ENCODE peak calls at places on chromosomes 16 and 17, in nine cellular contexts. J is HEK293T; B is left lung; U is stimulated activated CD4-positive, alpha-beta T cell treated with anti-CD3 and anti-CD28 coated beads, Interleukin-4, amount 100 ng/mL, for 48 hours; P is C1 segment of cervical spinal cord; Q is ascending aorta; Y is T-helper 2 cell; S is CD4-positive, alpha-beta T cell; L is AG08395. F is an unnamed sample.

GRCh38 chr17:67239597-67239996 is 5.4 kb downstream of the HELZ start:
- DNase-seq in J (no peak), B (no peak), U (no peak), P (no peak), Q (no peak), Y (no peak), S (no peak), L (no peak), F (no peak)

GRCh38 chr16:24504467-24505345 is 34.7 kb upstream of the RBBP6 start:
- DNase-seq in J (peak; percentile 76), B (no peak), U (peak; percentile 23), P (peak; percentile 7), Q (no peak), Y (peak; percentile 12), S (peak; percentile 47), L (peak; percentile 81), F (peak; percentile 37)

GRCh38 chr17:81371910-81372760 is 23.1 kb upstream of the BAHCC1 start:
- DNase-seq in J (no peak), B (no peak), U (no peak), P (peak; percentile 58), Q (no peak), Y (no peak), S (no peak), L (peak; percentile 67), F (no peak)

GRCh38 chr17:82559779-82560642 is 40.5 kb downstream of the FOXK2 start:
- DNase-seq in J (no peak), B (no peak), U (no peak), P (no peak), Q (no peak), Y (no peak), S (no peak), L (no peak), F (no peak)

GRCh38 chr16:12356622-12357365 is 380.3 kb downstream of the SNX29 start:
- DNase-seq in J (no peak), B (no peak), U (no peak), P (no peak), Q (no peak), Y (no peak), S (no peak), L (no peak), F (no peak)

GRCh38 chr17:67137860-67138259 is 93.5 kb downstream of the CACNG1 start:
- DNase-seq in J (no peak), B (no peak), U (no peak), P (no peak), Q (no peak), Y (no peak), S (no peak), L (no peak), F (no peak)

GRCh38 chr17:76992911-76993310 is 124.7 kb downstream of the MGAT5B start:
- DNase-seq in J (no peak), B (no peak), U (no peak), P (no peak), Q (no peak), Y (no peak), S (no peak), L (no peak), F (no peak)

GRCh38 chr17:5122586-5123342 is 6.9 kb downstream of the USP6 start:
- DNase-seq in J (no peak), B (no peak), U (no peak), P (peak; percentile 38), Q (no peak), Y (no peak), S (peak; percentile 31), L (peak; percentile 24), F (no peak)

GRCh38 chr17:77140878-77141767 is at the start of gene SEC14L1:
- DNase-seq in J (peak; percentile 35), B (no peak), U (peak; percentile 12), P (no peak), Q (no peak), Y (no peak), S (peak; percentile 47), L (no peak), F (no peak)

GRCh38 chr16:72501739-72502653 is 330.0 kb upstream of the PMFBP1 start:
- DNase-seq in J (peak; percentile 62), B (peak; percentile 34), U (peak; percentile 8), P (peak; percentile 0), Q (no peak), Y (no peak), S (no peak), L (peak; percentile 83), F (peak; percentile 49)

GRCh38 chr17:54007855-54008254 is 185.1 kb downstream of the KIF2B start:
- DNase-seq in J (no peak), B (no peak), U (no peak), P (no peak), Q (no peak), Y (no peak), S (no peak), L (no peak), F (no peak)

GRCh38 chr16:55035956-55036355 is 105.3 kb downstream of the IRX5 start:
- DNase-seq in J (no peak), B (no peak), U (no peak), P (no peak), Q (no peak), Y (no peak), S (no peak), L (peak; percentile 74), F (peak; percentile 11)

GRCh38 chr16:83835972-83836566 is 28.3 kb downstream of the HSBP1 start:
- DNase-seq in J (no peak), B (no peak), U (no peak), P (no peak), Q (no peak), Y (no peak), S (no peak), L (peak; percentile 63), F (no peak)

GRCh38 chr17:81991684-81992513 is 14.5 kb downstream of the ASPSCR1 start:
- DNase-seq in J (no peak), B (peak; percentile 89), U (no peak), P (peak; percentile 55), Q (no peak), Y (no peak), S (no peak), L (peak; percentile 86), F (peak; percentile 40)

GRCh38 chr16:56348168-56349085 is 76.9 kb downstream of the AMFR start:
- DNase-seq in J (no peak), B (no peak), U (no peak), P (no peak), Q (no peak), Y (no peak), S (no peak), L (no peak), F (no peak)

GRCh38 chr16:57620316-57621231 is 7.9 kb upstream of the ADGRG1 start:
- DNase-seq in J (no peak), B (peak; percentile 50), U (no peak), P (no peak), Q (no peak), Y (no peak), S (peak; percentile 6), L (no peak), F (no peak)

GRCh38 chr16:4506450-4506849 is 30.3 kb downstream of the HMOX2 start:
- DNase-seq in J (peak; percentile 69), B (no peak), U (peak; percentile 23), P (peak; percentile 53), Q (no peak), Y (no peak), S (peak; percentile 46), L (peak; percentile 83), F (peak; percentile 63)

GRCh38 chr16:81654346-81654745 is 124.7 kb upstream of the PLCG2 start:
- DNase-seq in J (no peak), B (no peak), U (no peak), P (no peak), Q (no peak), Y (no peak), S (no peak), L (peak; percentile 61), F (no peak)

GRCh38 chr17:48718781-48719641 is 3.3 kb downstream of the PRAC1 start:
- DNase-seq in J (no peak), B (no peak), U (no peak), P (no peak), Q (no peak), Y (no peak), S (peak; percentile 37), L (no peak), F (no peak)

F was measured in GM04504.